ENCODE peak calls at places on chromosome 17, in ten cellular contexts. W is non-pigmented ciliary epithelial cell; D is iris pigment epithelial cell; U is RPMI8226; B is Caco-2; X is NCI-H1417; A is AG09309; C is MM.1S; I is T47D; J is stimulated activated CD4-positive, alpha-beta T cell treated with anti-CD3 and anti-CD28 coated beads, Interleukin-1b, Interleukin-23, amount 100 ng/mL, for 48 hours. F is an unnamed sample.

GRCh38 chr17:34858941-34859562 is 102.2 kb downstream of the CCT6B start:
- DNase-seq in W (no peak), D (no peak), U (no peak), B (no peak), X (no peak), A (no peak), C (no peak), I (no peak), J (peak), F (no peak)

GRCh38 chr17:79800325-79801155 is 3.7 kb upstream of the CBX8 start:
- DNase-seq in W (no peak), D (peak), U (peak), B (peak), X (peak), A (no peak), C (no peak), I (peak), J (peak), F (peak)

GRCh38 chr17:50049636-50050035 is 6.3 kb upstream of the ITGA3 start:
- DNase-seq in W (no peak), D (no peak), U (peak), B (no peak), X (no peak), A (no peak), C (no peak), I (peak), J (no peak), F (peak)

GRCh38 chr17:80892019-80892855 is 99.4 kb upstream of the CHMP6 start:
- DNase-seq in W (peak), D (peak), U (no peak), B (no peak), X (peak), A (peak), C (no peak), I (no peak), J (peak), F (peak)

GRCh38 chr17:42744806-42745617 is at the start of gene EZH1:
- DNase-seq in W (peak), D (peak), U (peak), B (peak), X (peak), A (peak), C (peak), I (peak), J (peak), F (peak)

GRCh38 chr17:77957215-77957868 is 1.2 kb upstream of the TNRC6C start:
- DNase-seq in W (no peak), D (peak), U (no peak), B (no peak), X (peak), A (no peak), C (peak), I (no peak), J (no peak), F (no peak)

GRCh38 chr17:61208301-61209098 is 191.1 kb upstream of the TBX2 start:
- DNase-seq in W (no peak), D (peak), U (no peak), B (no peak), X (no peak), A (no peak), C (no peak), I (no peak), J (no peak), F (peak)

GRCh38 chr17:75365931-75366275 is 39.6 kb downstream of the GRB2 start:
- DNase-seq in W (no peak), D (no peak), U (no peak), B (no peak), X (no peak), A (no peak), C (no peak), I (no peak), J (no peak), F (no peak)

GRCh38 chr17:56169621-56170020 is 16.3 kb downstream of the ANKFN1 start:
- DNase-seq in W (no peak), D (no peak), U (no peak), B (no peak), X (no peak), A (no peak), C (no peak), I (peak), J (no peak), F (no peak)

GRCh38 chr17:57256708-57257112 is 387 bp downstream of the MSI2 start:
- DNase-seq in W (no peak), D (peak), U (peak), B (peak), X (peak), A (no peak), C (peak), I (peak), J (peak), F (no peak)

GRCh38 chr17:73630531-73630930 is 13.7 kb downstream of the SDK2 start:
- DNase-seq in W (no peak), D (no peak), U (no peak), B (no peak), X (no peak), A (no peak), C (no peak), I (no peak), J (no peak), F (no peak)

GRCh38 chr17:66915204-66915611 is 49.3 kb upstream of the CACNG4 start:
- DNase-seq in W (no peak), D (no peak), U (peak), B (peak), X (peak), A (no peak), C (no peak), I (peak), J (no peak), F (no peak)

GRCh38 chr17:78252111-78252634 is 20.7 kb downstream of the TMEM235 start:
- DNase-seq in W (no peak), D (no peak), U (peak), B (no peak), X (no peak), A (no peak), C (peak), I (no peak), J (peak), F (no peak)